ENCODE peak calls at places on chromosome 4, in five cellular contexts. O is lower leg skin, H is NB4, C is left ventricle myocardium inferior, E is A549. V is an unnamed sample.

GRCh38 chr4:173834151-173834550 is 304.1 kb upstream of the HAND2 start:
- DNase-seq in O (no peak), H (peak; percentile 12), C (no peak), E (peak; percentile 20), V (no peak)

GRCh38 chr4:23539969-23540368 is 349.9 kb downstream of the PPARGC1A start:
- DNase-seq in O (no peak), H (no peak), C (no peak), E (no peak), V (no peak)

GRCh38 chr4:98448923-98449322 is 187.7 kb downstream of the RAP1GDS1 start:
- DNase-seq in O (no peak), H (peak; percentile 18), C (no peak), E (no peak), V (no peak)

GRCh38 chr4:141352775-141353544 is 132.3 kb downstream of the ZNF330 start:
- DNase-seq in O (no peak), H (peak; percentile 71), C (no peak), E (no peak), V (no peak)

GRCh38 chr4:38177792-38178665 is 217.8 kb downstream of the PTTG2 start:
- DNase-seq in O (peak; percentile 81), H (peak; percentile 78), C (peak; percentile 82), E (no peak), V (no peak)

GRCh38 chr4:142463195-142463594 is 382.9 kb downstream of the INPP4B start:
- DNase-seq in O (no peak), H (no peak), C (no peak), E (no peak), V (no peak)

GRCh38 chr4:104915864-104916263 is 230.8 kb upstream of the TET2 start:
- DNase-seq in O (no peak), H (no peak), C (no peak), E (no peak), V (no peak)

GRCh38 chr4:151459380-151459779 is 50.4 kb downstream of the FHIP1A start:
- DNase-seq in O (no peak), H (no peak), C (no peak), E (no peak), V (no peak)

GRCh38 chr4:110119347-110119746 is 79.1 kb downstream of the ELOVL6 start:
- DNase-seq in O (no peak), H (no peak), C (no peak), E (no peak), V (peak; percentile 65)

GRCh38 chr4:26116057-26116456 is 202.0 kb downstream of the SMIM20 start:
- DNase-seq in O (no peak), H (no peak), C (no peak), E (no peak), V (no peak)

GRCh38 chr4:81454498-81454897 is 17.2 kb downstream of the RASGEF1B start:
- DNase-seq in O (no peak), H (peak; percentile 62), C (no peak), E (no peak), V (no peak)

DNA sequence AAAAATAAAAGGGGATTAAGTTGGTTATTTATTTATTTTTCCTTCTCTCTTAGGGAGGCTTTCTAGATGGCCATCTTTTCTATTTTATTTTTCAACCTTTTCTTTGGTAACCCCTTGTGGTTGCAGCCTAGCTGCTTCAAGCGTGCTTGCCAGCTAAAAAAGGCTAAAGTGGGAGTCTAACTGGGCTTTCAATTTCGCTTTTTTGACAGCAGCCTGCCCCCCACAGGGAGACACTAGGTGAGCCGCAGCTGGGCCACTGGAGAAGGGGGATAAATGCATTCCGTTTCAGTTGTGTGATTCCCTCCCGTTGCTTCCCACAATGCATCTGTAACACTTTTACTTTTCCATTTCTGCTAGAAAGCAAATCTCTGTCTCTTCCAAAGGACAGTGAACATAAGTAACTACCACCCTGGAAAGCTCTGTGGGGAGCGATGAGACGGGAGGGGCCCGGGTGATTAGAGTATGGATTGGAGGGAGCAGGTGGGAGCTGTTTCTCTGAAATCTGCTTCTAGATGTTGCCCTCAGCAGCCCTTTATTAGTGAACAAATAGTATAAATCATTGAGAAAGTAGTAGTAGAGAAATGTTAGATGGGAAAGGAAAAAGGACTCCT is 86.2 kb upstream of the RAPGEF2 start:
- DNase-seq in O (no peak), H (no peak), C (no peak), E (no peak), V (no peak)
- TF ChIP-seq CTCF in O (no peak), H (no peak), C (no peak), E (no peak), V (no peak)

GRCh38 chr4:165031436-165032211 is at the start of gene TRIM60:
- DNase-seq in O (no peak), H (no peak), C (no peak), E (no peak), V (no peak)
- H3K4me3 ChIP-seq in O (no peak within 1 kb of the TSS), H (no peak within 1 kb of the TSS), C (no peak within 1 kb of the TSS), E (no peak within 1 kb of the TSS), V (no peak within 1 kb of the TSS)

DNA sequence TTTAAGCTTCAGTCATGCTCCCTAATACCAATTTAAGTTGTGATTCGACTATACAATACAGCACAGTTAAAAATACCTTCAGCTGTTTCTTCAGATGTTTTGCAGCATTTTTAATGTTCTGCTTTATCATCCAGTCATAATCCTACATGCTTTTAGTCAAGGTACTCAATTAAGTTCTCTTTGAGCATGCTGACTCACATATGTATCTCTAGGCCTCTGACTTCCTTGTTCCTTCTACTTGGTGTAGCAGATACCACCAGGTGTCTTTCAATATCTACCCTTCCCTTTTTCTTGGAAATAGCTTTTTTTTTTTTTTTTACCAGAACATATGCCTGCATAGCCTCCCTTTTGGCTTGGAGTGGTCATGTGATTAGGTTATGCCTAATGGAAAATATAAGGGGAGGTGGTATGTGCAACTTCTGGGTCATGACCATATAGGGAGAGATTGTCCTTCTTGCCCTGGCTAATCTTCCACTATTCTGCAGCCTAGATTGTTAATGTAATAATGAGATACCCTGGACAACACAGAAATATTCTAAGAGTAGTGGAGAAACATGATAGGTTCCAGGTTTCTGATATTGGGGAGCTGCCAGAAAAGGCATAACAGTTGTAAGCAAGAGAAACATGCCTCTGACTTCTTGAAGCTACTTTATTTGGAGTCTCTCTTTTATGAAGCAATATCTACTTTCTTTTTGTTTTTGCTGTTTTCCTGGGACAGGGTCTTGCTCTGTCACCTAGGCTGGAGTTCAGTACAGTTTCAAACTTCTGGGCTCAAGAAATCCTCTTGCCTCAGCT is 737.2 kb upstream of the SLIT2 start:
- DNase-seq in O (no peak), H (no peak), C (no peak), E (no peak), V (no peak)
- TF ChIP-seq CTCF in O (no peak), H (no peak), C (no peak), E (no peak), V (no peak)

GRCh38 chr4:124710911-124711310 is 1.6 kb downstream of the ANKRD50 start:
- DNase-seq in O (peak; percentile 30), H (no peak), C (no peak), E (no peak), V (no peak)
- H3K4me3 ChIP-seq in O (no peak overlapping the region), H (peak overlapping the region; percentile 71), C (peak overlapping the region; percentile 92), E (peak overlapping the region; percentile 79), V (peak overlapping the region; percentile 82)

GRCh38 chr4:139823746-139824145 is 158.1 kb downstream of the MGST2 start:
- DNase-seq in O (no peak), H (no peak), C (no peak), E (no peak), V (no peak)
- TF ChIP-seq CTCF in O (no peak), H (no peak), C (no peak), E (no peak), V (no peak)

GRCh38 chr4:55637272-55637820 is 1.2 kb upstream of the NMU start:
- DNase-seq in O (no peak), H (no peak), C (no peak), E (no peak), V (no peak)

GRCh38 chr4:55636622-55636999 is 513 bp upstream of the NMU start:
- DNase-seq in O (no peak), H (no peak), C (no peak), E (no peak), V (no peak)

GRCh38 chr4:55634417-55635128 is 1.5 kb downstream of the NMU start:
- DNase-seq in O (no peak), H (no peak), C (no peak), E (no peak), V (no peak)

GRCh38 chr4:55635282-55635681 is 816 bp downstream of the NMU start:
- DNase-seq in O (no peak), H (no peak), C (no peak), E (no peak), V (no peak)

DNA sequence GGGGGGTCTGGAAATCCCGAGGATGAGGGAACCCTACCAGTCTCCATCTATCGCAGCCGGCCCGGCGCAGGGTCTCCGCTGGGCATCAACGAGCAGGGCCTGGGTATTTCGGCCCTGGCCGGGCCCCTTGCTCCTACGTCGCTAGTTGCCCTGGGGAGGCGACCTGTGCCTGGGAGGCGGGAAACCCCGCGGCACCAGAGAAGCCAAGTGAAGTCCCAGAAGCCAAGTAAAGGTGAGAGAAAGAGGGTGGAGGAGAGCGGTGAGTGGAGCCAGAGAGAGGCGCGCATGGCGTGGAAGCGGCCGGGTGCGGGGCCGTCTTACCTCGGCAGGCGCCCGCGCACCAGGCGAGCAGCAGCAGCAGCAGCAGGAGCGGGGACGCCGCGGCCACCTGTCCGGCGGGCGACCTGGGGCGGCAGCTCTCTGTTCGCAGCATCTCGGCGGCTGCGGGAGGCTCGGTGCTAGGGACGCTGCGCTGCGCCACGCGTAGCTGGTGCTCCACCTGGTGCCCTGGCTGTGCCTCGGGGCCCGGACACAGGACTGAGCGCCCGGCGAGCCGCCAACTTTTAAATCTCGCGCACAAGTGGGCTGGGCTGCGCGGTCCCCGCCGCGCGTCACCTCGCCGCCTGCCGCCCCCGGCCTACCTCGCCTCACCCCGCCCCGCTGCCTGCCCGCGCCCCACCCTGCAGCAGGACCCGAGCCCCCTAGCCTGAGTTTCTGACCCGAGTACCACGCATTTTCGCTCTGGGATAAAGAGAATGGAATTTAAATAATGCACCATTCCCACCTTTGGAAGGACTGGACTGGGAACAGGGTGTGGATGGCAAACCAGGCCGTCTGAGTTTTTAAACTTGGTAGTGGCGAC is at the start of gene NMU:
- DNase-seq in O (no peak), H (no peak), C (peak; percentile 27), E (peak; percentile 19), V (peak; percentile 60)
- H3K4me3 ChIP-seq in O (peak within 1 kb of the TSS; percentile 13), H (no peak within 1 kb of the TSS), C (peak within 1 kb of the TSS; percentile 62), E (peak within 1 kb of the TSS; percentile 40), V (peak within 1 kb of the TSS; percentile 33)

GRCh38 chr4:116180056-116180690 is 905.2 kb downstream of the TRAM1L1 start:
- DNase-seq in O (no peak), H (peak; percentile 14), C (no peak), E (peak; percentile 9), V (no peak)
- TF ChIP-seq CTCF in O (no peak), H (no peak), C (peak; percentile 36), E (peak; percentile 44), V (peak; percentile 31)

GRCh38 chr4:184329235-184330007 is 111.7 kb upstream of the ENPP6 start:
- DNase-seq in O (no peak), H (no peak), C (no peak), E (no peak), V (no peak)

GRCh38 chr4:184330008-184330400 is 112.3 kb upstream of the ENPP6 start:
- DNase-seq in O (peak; percentile 80), H (peak; percentile 21), C (peak; percentile 28), E (no peak), V (no peak)

GRCh38 chr4:184324939-184325477 is 107.3 kb upstream of the ENPP6 start:
- DNase-seq in O (peak; percentile 2), H (no peak), C (no peak), E (no peak), V (no peak)

GRCh38 chr4:184331155-184331995 is 113.7 kb upstream of the ENPP6 start:
- DNase-seq in O (peak; percentile 76), H (peak; percentile 37), C (no peak), E (no peak), V (no peak)

GRCh38 chr4:184328022-184328736 is 110.5 kb upstream of the ENPP6 start:
- DNase-seq in O (peak; percentile 66), H (no peak), C (no peak), E (no peak), V (no peak)
- H3K4me3 ChIP-seq in O (no peak overlapping the region), H (no peak overlapping the region), C (no peak overlapping the region), E (no peak overlapping the region), V (no peak overlapping the region)

GRCh38 chr4:70544279-70544870 is 26.0 kb downstream of the AMTN start:
- DNase-seq in O (no peak), H (peak; percentile 20), C (no peak), E (no peak), V (peak; percentile 22)
- TF ChIP-seq CTCF in O (no peak), H (peak; percentile 66), C (peak; percentile 36), E (peak; percentile 33), V (peak; percentile 61)

V was measured in Caco-2.